ENCODE peak calls at places on chromosomes 6 and 20, in nine cellular contexts. K is NB4, P is AG04450, Q is lung, U is fibroblast of mammary gland, Z is psoas muscle, O is fibroblast of the aortic adventitia, M is fibroblast of pulmonary artery, L is AG10803. I is an unnamed sample.

GRCh38 chr6:157533397-157533814 is 152.4 kb downstream of the ZDHHC14 start:
- DNase-seq in K (peak; percentile 31), M (no peak), Q (no peak), L (no peak), O (no peak), U (no peak), P (no peak), Z (no peak), I (no peak)

GRCh38 chr20:63759377-63759901 is 19.9 kb downstream of the SLC2A4RG start:
- DNase-seq in U (peak; percentile 52), Z (no peak), P (no peak), O (no peak), Q (no peak), M (no peak), K (no peak), L (no peak), I (no peak)

GRCh38 chr20:62209850-62210495 is 10.1 kb downstream of the HRH3 start:
- DNase-seq in M (no peak), U (no peak), L (no peak), Q (no peak), Z (no peak), O (no peak), K (no peak), P (no peak), I (no peak)

GRCh38 chr6:129884211-129884610 is 23.1 kb upstream of the TMEM244 start:
- DNase-seq in Q (no peak), L (no peak), P (no peak), M (no peak), K (no peak), Z (no peak), O (no peak), U (no peak), I (no peak)

GRCh38 chr6:56043761-56044160 is 168.4 kb upstream of the BMP5 start:
- DNase-seq in U (no peak), M (peak; percentile 26), P (no peak), O (no peak), Q (no peak), L (no peak), K (no peak), Z (no peak), I (no peak)

GRCh38 chr20:50427740-50428462 is 82.3 kb upstream of the PTPN1 start:
- DNase-seq in Q (no peak), O (peak; percentile 47), K (no peak), M (peak; percentile 61), L (peak; percentile 47), P (no peak), Z (peak; percentile 76), U (peak; percentile 72), I (no peak)

GRCh38 chr6:127078669-127079068 is 39.8 kb upstream of the RSPO3 start:
- DNase-seq in K (no peak), Z (no peak), L (no peak), O (no peak), M (no peak), Q (no peak), P (no peak), U (no peak), I (no peak)

GRCh38 chr20:32018269-32019155 is 8.3 kb downstream of the CCM2L start:
- DNase-seq in K (peak; percentile 40), M (no peak), L (no peak), U (no peak), Z (peak; percentile 52), O (no peak), Q (peak; percentile 69), P (no peak), I (peak; percentile 33)

GRCh38 chr6:26360451-26361416 is 4.3 kb upstream of the BTN3A2 start:
- DNase-seq in Q (no peak), M (no peak), U (no peak), L (no peak), Z (no peak), P (no peak), K (no peak), O (no peak), I (no peak)

GRCh38 chr20:33733654-33734576 is 2.1 kb downstream of the ZNF341 start:
- DNase-seq in M (peak; percentile 76), L (peak; percentile 91), P (no peak), O (peak; percentile 81), Q (peak; percentile 50), K (peak; percentile 87), Z (no peak), U (peak; percentile 72), I (no peak)

GRCh38 chr6:167722634-167723309 is 103.9 kb upstream of the AFDN start:
- DNase-seq in K (no peak), Q (no peak), P (no peak), M (no peak), U (no peak), O (no peak), L (no peak), Z (no peak), I (no peak)

GRCh38 chr6:5501837-5502236 is 240.5 kb downstream of the FARS2 start:
- DNase-seq in P (no peak), K (peak; percentile 24), M (no peak), Q (no peak), O (no peak), L (no peak), Z (no peak), U (no peak), I (no peak)

GRCh38 chr6:29733057-29733456 is 9.8 kb downstream of the HLA-F start:
- DNase-seq in L (no peak), Z (no peak), Q (no peak), K (no peak), M (no peak), P (no peak), O (no peak), U (no peak), I (no peak)

GRCh38 chr6:157711060-157711459 is 112.0 kb upstream of the SNX9 start:
- DNase-seq in L (no peak), Z (no peak), O (peak; percentile 8), P (no peak), U (no peak), K (no peak), Q (no peak), M (no peak), I (no peak)

GRCh38 chr6:29509711-29510110 is 22.0 kb upstream of the MAS1L start:
- DNase-seq in K (no peak), U (no peak), M (no peak), Z (no peak), O (no peak), Q (no peak), L (no peak), P (no peak), I (no peak)

GRCh38 chr6:52541135-52541534 is 35.7 kb downstream of the TRAM2 start:
- DNase-seq in M (no peak), U (no peak), Z (no peak), O (no peak), K (no peak), L (no peak), P (no peak), Q (no peak), I (no peak)

GRCh38 chr6:52539607-52540006 is 37.3 kb downstream of the TRAM2 start:
- DNase-seq in U (peak; percentile 84), K (no peak), Z (no peak), M (no peak), Q (no peak), P (no peak), O (no peak), L (peak; percentile 84), I (no peak)

GRCh38 chr6:52538252-52538905 is 38.5 kb downstream of the TRAM2 start:
- DNase-seq in Q (no peak), O (no peak), K (no peak), P (no peak), U (no peak), Z (no peak), L (peak; percentile 87), M (no peak), I (no peak)

GRCh38 chr6:52538921-52539354 is 37.9 kb downstream of the TRAM2 start:
- DNase-seq in Q (no peak), K (no peak), M (no peak), O (no peak), Z (no peak), P (no peak), U (peak; percentile 80), L (peak; percentile 93), I (no peak)

GRCh38 chr6:52540286-52540902 is 36.5 kb downstream of the TRAM2 start:
- DNase-seq in M (no peak), K (no peak), Q (no peak), Z (no peak), L (peak; percentile 69), U (no peak), O (no peak), P (no peak), I (no peak)
- H3K4me3 ChIP-seq in M (no peak overlapping the region), K (no peak overlapping the region), Q (no peak overlapping the region), Z (no peak overlapping the region), L (no peak overlapping the region), U (no peak overlapping the region), O (no peak overlapping the region), P (no peak overlapping the region), I (no peak overlapping the region)

GRCh38 chr6:135073217-135073616 is 18.6 kb upstream of the HBS1L start:
- DNase-seq in K (no peak), P (no peak), U (no peak), Q (no peak), L (no peak), Z (no peak), O (no peak), M (no peak), I (peak; percentile 70)

GRCh38 chr6:135073757-135074393 is 19.3 kb upstream of the HBS1L start:
- DNase-seq in Z (no peak), U (no peak), M (no peak), P (no peak), K (no peak), Q (no peak), L (no peak), O (no peak), I (no peak)

GRCh38 chr6:135072753-135073152 is 18.1 kb upstream of the HBS1L start:
- DNase-seq in Z (no peak), L (no peak), K (peak; percentile 24), U (no peak), O (no peak), P (no peak), Q (no peak), M (no peak), I (no peak)

DNA sequence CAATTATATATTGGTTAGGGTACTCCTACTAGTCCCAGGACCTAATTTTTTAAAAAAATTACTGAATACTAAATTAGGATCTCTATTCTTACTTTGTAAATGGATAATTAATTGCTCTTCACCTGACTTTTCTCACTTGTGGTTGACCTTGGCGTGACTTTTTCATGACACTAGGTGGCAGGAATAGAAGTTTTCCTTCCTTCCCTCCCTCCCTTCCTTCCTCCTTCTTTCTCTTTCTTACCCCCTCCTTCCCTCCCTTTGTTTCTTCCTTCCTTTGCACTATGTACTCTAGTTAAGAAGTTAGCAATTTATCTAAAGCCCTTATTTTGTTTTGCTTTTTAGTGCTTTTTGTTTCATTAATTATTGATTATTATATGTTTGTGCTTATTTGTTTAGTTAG is 20.4 kb upstream of the HBS1L start:
- DNase-seq in O (no peak), U (no peak), L (no peak), K (no peak), M (no peak), P (no peak), Q (no peak), Z (no peak), I (no peak)
- TF ChIP-seq CTCF in O (no peak), U (no peak), L (no peak), K (no peak), M (no peak), P (no peak), Q (no peak), Z (no peak), I (peak; percentile 24)

GRCh38 chr6:37005827-37006514 is 516 bp downstream of the FGD2 start:
- DNase-seq in O (no peak), P (no peak), K (no peak), L (no peak), M (no peak), Z (no peak), U (no peak), Q (no peak), I (no peak)
- H3K4me3 ChIP-seq in O (no peak overlapping the region), P (no peak overlapping the region), K (no peak overlapping the region), L (no peak overlapping the region), M (no peak overlapping the region), Z (peak overlapping the region; percentile 26), U (no peak overlapping the region), Q (peak overlapping the region; percentile 3), I (no peak overlapping the region)

GRCh38 chr6:110618591-110619267 is 142.3 kb upstream of the SLC22A16 start:
- DNase-seq in P (no peak), M (peak; percentile 18), Q (no peak), L (no peak), U (peak; percentile 23), K (peak; percentile 23), Z (no peak), O (peak; percentile 13), I (peak; percentile 62)
- TF ChIP-seq CTCF in P (peak; percentile 44), M (peak; percentile 25), Q (no peak), L (peak; percentile 6), U (peak; percentile 27), K (no peak), Z (peak; percentile 35), O (no peak), I (peak; percentile 62)